ENCODE peak calls at places on chromosomes 7 and 10, in six cellular contexts. R, D, B, A, J and G are unnamed samples.

GRCh38 chr7:97026705-97027426 is 2.2 kb upstream of the DLX5 start:
- DNase-seq in R (no peak), D (no peak), B (no peak), A (no peak), J (no peak), G (no peak)

GRCh38 chr10:132696204-132696603 is 89.7 kb downstream of the NKX6-2 start:
- DNase-seq in R (no peak), D (no peak), B (no peak), A (no peak), J (no peak), G (no peak)

GRCh38 chr10:12539350-12540164 is 190.2 kb downstream of the CAMK1D start:
- DNase-seq in R (no peak), D (no peak), B (no peak), A (no peak), J (no peak), G (no peak)

GRCh38 chr10:22622242-22622806 is 92.1 kb downstream of the PIP4K2A start:
- DNase-seq in R (no peak), D (no peak), B (no peak), A (no peak), J (no peak), G (no peak)

GRCh38 chr7:114530074-114530611 is 115.5 kb downstream of the FOXP2 start:
- DNase-seq in R (no peak), D (no peak), B (no peak), A (no peak), J (no peak), G (no peak)

GRCh38 chr10:131444862-131445461 is 133.4 kb upstream of the TCERG1L start:
- DNase-seq in R (no peak), D (no peak), B (no peak), A (no peak), J (no peak), G (no peak)

GRCh38 chr10:126454045-126454751 is 65.9 kb upstream of the ADAM12 start:
- DNase-seq in R (no peak), D (no peak), B (no peak), A (no peak), J (no peak), G (no peak)

GRCh38 chr7:142733271-142733670 is 16.0 kb upstream of the PRSS1 start:
- DNase-seq in R (no peak), D (no peak), B (no peak), A (no peak), J (no peak), G (no peak)

GRCh38 chr10:79167537-79167936 is 98.8 kb downstream of the ZMIZ1 start:
- DNase-seq in R (no peak), D (no peak), B (no peak), A (no peak), J (no peak), G (no peak)

GRCh38 chr10:132461683-132462231 is 64.8 kb downstream of the PWWP2B start:
- DNase-seq in R (peak; percentile 94), D (no peak), B (peak; percentile 2), A (no peak), J (no peak), G (no peak)

GRCh38 chr7:1076184-1077072 is 11.5 kb upstream of the GPER1 start:
- DNase-seq in R (no peak), D (no peak), B (no peak), A (no peak), J (no peak), G (no peak)

GRCh38 chr10:117616179-117616578 is 73.6 kb downstream of the EMX2 start:
- DNase-seq in R (no peak), D (no peak), B (no peak), A (no peak), J (no peak), G (no peak)

GRCh38 chr10:15563161-15563715 is 156.5 kb downstream of the ITGA8 start:
- DNase-seq in R (no peak), D (no peak), B (no peak), A (no peak), J (no peak), G (no peak)

GRCh38 chr10:68154211-68154497 is 44.9 kb downstream of the MYPN start:
- DNase-seq in R (no peak), D (peak; percentile 64), B (peak; percentile 7), A (no peak), J (peak; percentile 21), G (peak; percentile 57)